ENCODE peak calls at places on chromosome 10, in ten cellular contexts. E is ovary; X is lower lobe of right lung; B is HCT116; I is CD8-positive, alpha-beta memory T cell; C is colonic mucosa; P is GM23338; N is SJSA1; L is OCI-LY7; K is mucosa of descending colon. Y is an unnamed sample. For H3K4me1, the result is how much of the 10 kb centered on the place peaks cover.

GRCh38 chr10:99560277-99561126 is 27.8 kb downstream of the NKX2-3 start:
- DNase-seq in E (peak), X (no peak), B (peak), I (peak), C (peak), P (peak), N (peak), L (peak), K (no peak), Y (no peak)

GRCh38 chr10:97025613-97026242 is 160.0 kb downstream of the SLIT1 start:
- DNase-seq in E (no peak), X (no peak), B (peak), I (peak), C (peak), P (peak), N (no peak), L (peak), K (no peak), Y (peak)

GRCh38 chr10:78462728-78463228 is 429.1 kb downstream of the RPS24 start:
- DNase-seq in E (no peak), X (no peak), B (no peak), I (no peak), C (no peak), P (no peak), N (no peak), L (no peak), K (no peak), Y (no peak)

GRCh38 chr10:22447068-22447467 is 101.8 kb downstream of the SPAG6 start:
- DNase-seq in E (no peak), X (no peak), B (no peak), I (no peak), C (no peak), P (no peak), N (no peak), L (no peak), K (no peak), Y (no peak)

GRCh38 chr10:73644015-73644743 is 2.9 kb upstream of the MYOZ1 start:
- DNase-seq in E (peak), X (no peak), B (peak), I (peak), C (peak), P (peak), N (peak), L (peak), K (no peak), Y (no peak)

GRCh38 chr10:15624405-15625191 is 95.1 kb downstream of the ITGA8 start:
- DNase-seq in E (no peak), X (no peak), B (no peak), I (no peak), C (no peak), P (no peak), N (no peak), L (no peak), K (no peak), Y (no peak)

GRCh38 chr10:61754553-61755540 is 92.1 kb downstream of the CABCOCO1 start:
- DNase-seq in E (no peak), X (no peak), B (no peak), I (no peak), C (no peak), P (no peak), N (peak), L (no peak), K (no peak), Y (no peak)

GRCh38 chr10:126917375-126917774 is 12.1 kb downstream of the DOCK1 start:
- DNase-seq in E (no peak), X (no peak), B (no peak), I (no peak), C (no peak), P (no peak), N (no peak), L (no peak), K (no peak), Y (no peak)

GRCh38 chr10:50572017-50572491 is 51.7 kb downstream of the SGMS1 start:
- DNase-seq in E (no peak), X (no peak), B (no peak), I (no peak), C (no peak), P (no peak), N (no peak), L (no peak), K (no peak), Y (no peak)

GRCh38 chr10:75404335-75405200 is 3.0 kb upstream of the ZNF503 start:
- DNase-seq in E (peak), X (peak), B (no peak), I (no peak), C (peak), P (peak), N (no peak), L (no peak), K (peak), Y (no peak)

GRCh38 chr10:23994459-23995046 is 214.4 kb upstream of the KIAA1217 start:
- DNase-seq in E (peak), X (peak), B (peak), I (no peak), C (peak), P (peak), N (peak), L (peak), K (peak), Y (peak)

GRCh38 chr10:16944081-16944922 is 127.1 kb upstream of the RSU1 start:
- DNase-seq in E (no peak), X (no peak), B (no peak), I (no peak), C (no peak), P (no peak), N (no peak), L (no peak), K (no peak), Y (no peak)

GRCh38 chr10:13961096-13961495 is 369.6 kb downstream of the FRMD4A start:
- DNase-seq in E (no peak), X (no peak), B (no peak), I (no peak), C (no peak), P (no peak), N (peak), L (no peak), K (no peak), Y (no peak)

GRCh38 chr10:52609071-52609470 is 163.5 kb downstream of the MBL2 start:
- DNase-seq in E (no peak), X (no peak), B (no peak), I (no peak), C (no peak), P (no peak), N (no peak), L (no peak), K (no peak), Y (no peak)

GRCh38 chr10:104255244-104255981 is 721 bp downstream of the GSTO1 start:
- DNase-seq in E (no peak), X (no peak), B (no peak), I (no peak), C (peak), P (peak), N (peak), L (peak), K (no peak), Y (no peak)

GRCh38 chr10:75018233-75018632 is 93.2 kb upstream of the SAMD8 start:
- DNase-seq in E (no peak), X (no peak), B (no peak), I (no peak), C (no peak), P (no peak), N (no peak), L (no peak), K (no peak), Y (no peak)

GRCh38 chr10:62384057-62384446 is 9.9 kb downstream of the ZNF365 start:
- DNase-seq in E (no peak), X (no peak), B (peak), I (peak), C (no peak), P (no peak), N (peak), L (no peak), K (no peak), Y (no peak)

GRCh38 chr10:109996225-109996624 is 11.6 kb upstream of the ADD3 start:
- DNase-seq in E (no peak), X (no peak), B (no peak), I (no peak), C (no peak), P (no peak), N (no peak), L (peak), K (no peak), Y (no peak)

GRCh38 chr10:47239211-47239610 is 60.8 kb upstream of the GDF10 start:
- DNase-seq in E (no peak), X (no peak), B (no peak), I (no peak), C (no peak), P (no peak), N (no peak), L (no peak), K (no peak), Y (no peak)

GRCh38 chr10:26703096-26703495 is 5.6 kb downstream of the PDSS1 start:
- DNase-seq in E (no peak), X (no peak), B (no peak), I (no peak), C (no peak), P (no peak), N (no peak), L (no peak), K (no peak), Y (no peak)

GRCh38 chr10:70198696-70199466 is 28.6 kb upstream of the SAR1A start:
- DNase-seq in E (no peak), X (no peak), B (no peak), I (no peak), C (no peak), P (peak), N (no peak), L (no peak), K (no peak), Y (no peak)

GRCh38 chr10:14665865-14666857 is 108.5 kb downstream of the FAM107B start:
- DNase-seq in E (no peak), X (no peak), B (no peak), I (no peak), C (no peak), P (no peak), N (no peak), L (no peak), K (no peak), Y (no peak)

GRCh38 chr10:71969929-71970328 is 5.7 kb downstream of the CHST3 start:
- DNase-seq in E (no peak), X (no peak), B (no peak), I (no peak), C (no peak), P (no peak), N (no peak), L (no peak), K (no peak), Y (no peak)
- H3K4me3 ChIP-seq in E (no peak), X (no peak), B (no peak), I (no peak), C (no peak), P (no peak), N (no peak), L (no peak), K (no peak), Y (no peak)

DNA sequence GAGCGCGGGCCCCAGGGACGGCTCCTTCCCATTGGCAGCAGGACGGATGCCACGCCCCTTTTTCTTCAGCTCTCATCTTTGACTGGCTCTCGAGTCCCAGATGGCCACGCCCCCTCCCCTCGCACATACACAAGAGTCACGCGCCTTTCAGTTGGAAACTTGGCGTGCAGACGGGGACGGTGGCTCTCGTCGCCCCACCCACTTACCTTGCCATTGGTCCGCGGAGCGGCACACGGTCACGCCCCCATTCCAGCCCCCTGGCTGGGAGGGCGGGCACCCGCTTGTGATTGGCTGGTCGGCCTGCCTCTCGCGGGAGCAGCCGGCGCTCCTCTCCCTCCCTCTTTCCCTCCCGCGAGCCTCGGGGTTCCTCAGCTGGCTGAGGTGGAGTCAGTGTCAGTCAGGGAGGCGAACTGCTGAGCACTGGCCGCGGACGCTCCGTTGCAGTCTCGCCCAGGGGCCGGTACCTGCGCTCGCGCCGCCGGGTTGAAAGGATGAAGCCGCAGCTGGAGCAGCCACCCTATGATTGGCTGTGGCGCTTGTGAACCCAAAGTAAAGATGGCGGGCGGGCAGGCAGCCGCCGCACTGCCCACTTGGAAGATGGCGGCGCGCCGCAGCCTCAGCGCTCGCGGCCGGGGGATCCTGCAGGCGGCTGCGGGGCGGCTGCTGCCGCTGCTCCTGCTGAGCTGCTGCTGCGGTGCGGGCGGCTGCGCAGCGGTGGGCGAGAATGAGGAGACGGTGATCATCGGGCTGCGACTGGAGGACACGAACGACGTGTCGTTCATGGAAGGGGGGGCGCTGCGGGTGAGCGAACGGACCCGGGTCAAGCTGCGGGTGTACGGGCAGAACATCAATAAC is at the start of gene CNNM2:
- DNase-seq in E (peak), X (peak), B (peak), I (peak), C (peak), P (peak), N (peak), L (peak), K (peak), Y (peak)
- H3K4me1 ChIP-seq in E (under half), X (under half), B (under half), I (under half), C (under half), P (under half), N (under half), L (under half), K (under half), Y (under half)

GRCh38 chr10:33556581-33556980 is 222.1 kb upstream of the NRP1 start:
- DNase-seq in E (no peak), X (no peak), B (no peak), I (no peak), C (no peak), P (no peak), N (no peak), L (no peak), K (no peak), Y (no peak)

GRCh38 chr10:33556103-33556502 is 221.6 kb upstream of the NRP1 start:
- DNase-seq in E (no peak), X (no peak), B (no peak), I (no peak), C (no peak), P (no peak), N (no peak), L (no peak), K (no peak), Y (no peak)

GRCh38 chr10:33557313-33557712 is 222.8 kb upstream of the NRP1 start:
- DNase-seq in E (no peak), X (no peak), B (no peak), I (no peak), C (no peak), P (no peak), N (no peak), L (no peak), K (no peak), Y (no peak)

GRCh38 chr10:33553951-33554571 is 219.6 kb upstream of the NRP1 start:
- DNase-seq in E (no peak), X (no peak), B (no peak), I (no peak), C (no peak), P (peak), N (no peak), L (no peak), K (no peak), Y (no peak)

GRCh38 chr10:33559105-33559504 is 224.6 kb upstream of the NRP1 start:
- DNase-seq in E (peak), X (no peak), B (no peak), I (no peak), C (no peak), P (no peak), N (no peak), L (no peak), K (no peak), Y (no peak)
- H3K4me3 ChIP-seq in E (no peak), X (no peak), B (no peak), I (no peak), C (no peak), P (no peak), N (no peak), L (no peak), K (no peak), Y (no peak)

GRCh38 chr10:59908808-59909143 is 2.4 kb upstream of the CCDC6 start:
- DNase-seq in E (no peak), X (no peak), B (no peak), I (no peak), C (no peak), P (no peak), N (no peak), L (no peak), K (no peak), Y (no peak)
- H3K4me1 ChIP-seq in E (under half), X (under half), B (under half), I (under half), C (under half), P (under half), N (under half), L (under half), K (under half), Y (under half)

DNA sequence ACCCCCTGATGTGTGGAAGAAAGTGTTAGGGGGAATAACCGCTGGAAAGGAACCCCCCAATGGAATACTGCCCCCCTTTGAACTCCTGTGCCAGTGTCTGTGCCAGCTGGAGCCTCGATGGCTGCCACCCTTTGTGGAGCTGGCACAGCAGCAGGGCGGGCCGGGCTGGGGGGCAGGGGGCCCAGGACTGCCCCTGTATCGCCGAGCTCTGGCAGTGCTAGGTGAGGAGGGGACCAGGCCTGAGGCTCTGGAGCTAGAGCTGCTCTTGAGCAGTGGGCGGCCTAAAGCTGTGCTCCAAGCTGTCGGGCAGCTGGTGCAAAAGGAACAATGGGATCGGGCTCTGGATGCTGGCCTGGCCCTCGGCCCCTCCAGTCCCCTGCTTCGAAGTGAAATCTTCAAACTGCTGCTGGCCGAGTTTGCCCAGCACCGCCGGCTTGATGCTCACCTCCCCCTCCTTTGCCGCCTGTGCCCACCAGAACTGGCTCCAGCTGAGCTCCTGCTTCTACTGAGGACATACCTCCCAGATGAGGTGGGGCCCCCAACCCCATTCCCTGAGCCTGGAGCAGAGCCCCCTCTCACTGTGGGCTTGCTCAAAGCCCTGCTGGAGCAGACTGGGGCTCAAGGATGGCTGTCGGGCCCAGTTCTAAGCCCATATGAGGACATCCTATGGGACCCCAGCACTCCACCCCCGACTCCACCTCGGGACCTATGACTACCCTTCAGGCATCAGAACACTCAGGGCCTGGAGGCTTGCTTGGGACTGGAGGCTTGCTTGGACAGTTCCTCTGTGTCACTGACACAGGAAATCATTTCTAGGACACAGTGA is 2.2 kb downstream of the HPS6 start:
- DNase-seq in E (no peak), X (no peak), B (no peak), I (no peak), C (no peak), P (no peak), N (no peak), L (no peak), K (no peak), Y (no peak)
- H3K4me3 ChIP-seq in E (no peak), X (peak), B (no peak), I (no peak), C (no peak), P (no peak), N (no peak), L (peak), K (no peak), Y (no peak)

DNA sequence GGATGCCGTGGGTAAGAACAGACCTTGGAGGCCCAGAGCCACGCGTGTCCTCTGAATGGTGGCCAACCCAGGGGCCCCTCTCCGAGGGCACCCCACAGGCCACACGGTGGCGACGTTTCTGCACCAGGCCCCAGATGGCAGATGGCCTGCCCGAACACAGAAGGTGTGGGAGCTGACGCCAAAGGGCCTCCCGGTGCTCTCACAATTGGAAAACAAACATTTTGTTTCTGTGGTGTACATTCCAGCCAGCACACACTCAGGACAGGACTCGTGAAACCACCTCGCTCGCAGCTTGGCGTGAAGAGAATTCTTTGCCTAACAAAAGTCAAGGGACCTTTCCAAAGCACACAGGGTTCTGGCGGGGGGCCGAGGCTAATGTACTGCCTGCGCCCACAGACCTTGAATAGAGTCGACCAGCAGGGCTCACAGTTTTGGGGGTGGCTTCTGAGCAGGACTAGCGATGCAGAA is 112.1 kb downstream of the FAM53B start:
- DNase-seq in E (peak), X (peak), B (no peak), I (peak), C (no peak), P (peak), N (peak), L (no peak), K (no peak), Y (no peak)
- H3K4me1 ChIP-seq in E (under half), X (half or more), B (under half), I (half or more), C (under half), P (under half), N (under half), L (under half), K (under half), Y (under half)

GRCh38 chr10:2964632-2965296 is 102.6 kb upstream of the PFKP start:
- DNase-seq in E (no peak), X (no peak), B (no peak), I (no peak), C (no peak), P (no peak), N (no peak), L (no peak), K (no peak), Y (no peak)
- H3K4me3 ChIP-seq in E (no peak), X (no peak), B (no peak), I (no peak), C (no peak), P (no peak), N (no peak), L (no peak), K (no peak), Y (no peak)

GRCh38 chr10:71978476-71978875 is 14.3 kb downstream of the CHST3 start:
- DNase-seq in E (no peak), X (no peak), B (no peak), I (no peak), C (no peak), P (peak), N (no peak), L (no peak), K (no peak), Y (no peak)
- H3K4me1 ChIP-seq in E (half or more), X (half or more), B (under half), I (under half), C (under half), P (under half), N (half or more), L (under half), K (under half), Y (under half)

GRCh38 chr10:129953541-129954031 is 10.5 kb downstream of the EBF3 start:
- DNase-seq in E (no peak), X (no peak), B (no peak), I (no peak), C (no peak), P (no peak), N (no peak), L (no peak), K (no peak), Y (no peak)
- H3K4me3 ChIP-seq in E (no peak), X (no peak), B (no peak), I (no peak), C (no peak), P (no peak), N (no peak), L (no peak), K (no peak), Y (no peak)

DNA sequence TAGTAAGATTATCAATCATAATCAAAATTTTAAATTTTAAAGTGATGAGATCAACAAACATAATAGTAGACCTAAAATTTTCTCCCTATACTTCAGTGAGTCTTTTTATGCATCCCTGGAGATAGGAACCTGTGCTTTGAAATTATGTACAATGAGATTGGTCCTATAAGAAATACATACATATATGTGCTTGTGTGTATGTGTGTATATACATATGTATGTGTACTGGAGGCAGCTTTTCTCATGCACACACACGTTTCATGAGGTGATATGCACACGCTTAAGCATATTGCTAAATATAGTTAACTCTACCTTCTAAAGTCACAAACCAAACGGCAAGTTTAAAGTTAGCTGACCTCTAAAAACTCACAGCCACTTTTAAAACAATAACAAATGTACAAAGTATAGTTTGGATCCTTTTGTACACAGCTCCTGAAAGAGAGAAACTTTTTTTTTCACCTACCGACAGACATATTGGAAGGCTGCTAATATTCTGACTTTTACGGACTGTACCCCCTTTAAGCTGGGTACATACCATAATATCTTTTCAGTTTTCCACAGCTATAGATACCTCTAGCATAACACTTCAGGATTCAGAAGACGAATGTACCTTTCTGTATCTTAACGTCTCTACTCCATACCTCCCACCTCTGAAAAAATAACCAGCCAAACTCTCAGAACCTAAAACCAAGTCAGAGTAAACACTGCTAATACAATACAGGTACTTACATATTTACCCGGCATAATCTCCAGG is 3.3 kb downstream of the ITGB1 start:
- DNase-seq in E (no peak), X (no peak), B (no peak), I (no peak), C (no peak), P (no peak), N (no peak), L (no peak), K (no peak), Y (no peak)
- H3K4me1 ChIP-seq in E (under half), X (half or more), B (half or more), I (under half), C (under half), P (half or more), N (half or more), L (half or more), K (under half), Y (under half)

Y was measured in iPS DF 6.9.